ENCODE peak calls at places on chromosomes 12 and 14, in eight cellular contexts. One of them, this sample, is unnamed.

GRCh38 chr14:54459106-54459505 is 17.9 kb upstream of the CNIH1 start:
- DNase-seq in astrocyte of the cerebellum: no peak
- DNase-seq in Panc1: no peak
- DNase-seq in ovary: no peak
- DNase-seq in GM12865: no peak
- DNase-seq in AG10803: no peak
- DNase-seq in lower lobe of right lung: no peak
- DNase-seq in heart left ventricle: no peak
- DNase-seq in this sample: no peak

GRCh38 chr14:77037886-77038511 is 9.5 kb upstream of the IRF2BPL start:
- DNase-seq in GM12865: no peak
- DNase-seq in astrocyte of the cerebellum: no peak
- DNase-seq in lower lobe of right lung: peak; percentile 68
- DNase-seq in ovary: no peak
- DNase-seq in AG10803: no peak
- DNase-seq in heart left ventricle: no peak
- DNase-seq in Panc1: no peak
- DNase-seq in this sample: no peak

GRCh38 chr14:93970589-93970966 is 5.8 kb downstream of the ASB2 start:
- DNase-seq in AG10803: no peak
- DNase-seq in heart left ventricle: no peak
- DNase-seq in Panc1: no peak
- DNase-seq in GM12865: peak; percentile 69
- DNase-seq in lower lobe of right lung: no peak
- DNase-seq in astrocyte of the cerebellum: no peak
- DNase-seq in ovary: no peak
- DNase-seq in this sample: no peak

GRCh38 chr14:74140374-74140850 is 55.7 kb downstream of the LIN52 start:
- DNase-seq in lower lobe of right lung: peak; percentile 84
- DNase-seq in Panc1: no peak
- DNase-seq in ovary: no peak
- DNase-seq in GM12865: peak; percentile 15
- DNase-seq in AG10803: peak; percentile 7
- DNase-seq in astrocyte of the cerebellum: no peak
- DNase-seq in heart left ventricle: peak; percentile 56
- DNase-seq in this sample: no peak

GRCh38 chr14:68634346-68634745 is 158.5 kb downstream of the ZFP36L1 start:
- DNase-seq in ovary: no peak
- DNase-seq in AG10803: no peak
- DNase-seq in lower lobe of right lung: no peak
- DNase-seq in astrocyte of the cerebellum: no peak
- DNase-seq in heart left ventricle: no peak
- DNase-seq in Panc1: no peak
- DNase-seq in GM12865: no peak
- DNase-seq in this sample: no peak

GRCh38 chr14:79337761-79338160 is 873.5 kb downstream of the DIO2 start:
- DNase-seq in ovary: no peak
- DNase-seq in lower lobe of right lung: no peak
- DNase-seq in astrocyte of the cerebellum: no peak
- DNase-seq in heart left ventricle: no peak
- DNase-seq in Panc1: no peak
- DNase-seq in AG10803: no peak
- DNase-seq in GM12865: no peak
- DNase-seq in this sample: no peak

GRCh38 chr14:20743556-20743955 is 2.1 kb upstream of the EDDM3A start:
- DNase-seq in ovary: no peak
- DNase-seq in astrocyte of the cerebellum: no peak
- DNase-seq in lower lobe of right lung: no peak
- DNase-seq in Panc1: no peak
- DNase-seq in GM12865: no peak
- DNase-seq in heart left ventricle: no peak
- DNase-seq in AG10803: no peak
- DNase-seq in this sample: no peak

GRCh38 chr12:89882051-89882450 is 173.4 kb upstream of the ATP2B1 start:
- DNase-seq in AG10803: peak; percentile 60
- DNase-seq in heart left ventricle: no peak
- DNase-seq in ovary: no peak
- DNase-seq in astrocyte of the cerebellum: no peak
- DNase-seq in GM12865: peak; percentile 79
- DNase-seq in lower lobe of right lung: no peak
- DNase-seq in Panc1: no peak
- DNase-seq in this sample: peak; percentile 44

GRCh38 chr12:88836156-88836555 is 255.9 kb upstream of the KITLG start:
- DNase-seq in astrocyte of the cerebellum: no peak
- DNase-seq in AG10803: peak; percentile 17
- DNase-seq in lower lobe of right lung: no peak
- DNase-seq in heart left ventricle: no peak
- DNase-seq in ovary: no peak
- DNase-seq in Panc1: no peak
- DNase-seq in GM12865: no peak
- DNase-seq in this sample: no peak

GRCh38 chr12:23614280-23614679 is 335.2 kb downstream of the SOX5 start:
- DNase-seq in Panc1: no peak
- DNase-seq in heart left ventricle: no peak
- DNase-seq in GM12865: no peak
- DNase-seq in AG10803: no peak
- DNase-seq in lower lobe of right lung: no peak
- DNase-seq in astrocyte of the cerebellum: no peak
- DNase-seq in ovary: no peak
- DNase-seq in this sample: no peak

GRCh38 chr12:122088181-122088810 is 9.7 kb downstream of the MLXIP start:
- DNase-seq in astrocyte of the cerebellum: no peak
- DNase-seq in lower lobe of right lung: no peak
- DNase-seq in ovary: no peak
- DNase-seq in GM12865: no peak
- DNase-seq in Panc1: no peak
- DNase-seq in AG10803: no peak
- DNase-seq in heart left ventricle: no peak
- DNase-seq in this sample: no peak

GRCh38 chr14:90111895-90112534 is 50.2 kb downstream of the KCNK13 start:
- DNase-seq in Panc1: no peak
- DNase-seq in GM12865: no peak
- DNase-seq in AG10803: peak; percentile 59
- DNase-seq in ovary: no peak
- DNase-seq in heart left ventricle: no peak
- DNase-seq in lower lobe of right lung: no peak
- DNase-seq in astrocyte of the cerebellum: peak; percentile 23
- DNase-seq in this sample: no peak

DNA sequence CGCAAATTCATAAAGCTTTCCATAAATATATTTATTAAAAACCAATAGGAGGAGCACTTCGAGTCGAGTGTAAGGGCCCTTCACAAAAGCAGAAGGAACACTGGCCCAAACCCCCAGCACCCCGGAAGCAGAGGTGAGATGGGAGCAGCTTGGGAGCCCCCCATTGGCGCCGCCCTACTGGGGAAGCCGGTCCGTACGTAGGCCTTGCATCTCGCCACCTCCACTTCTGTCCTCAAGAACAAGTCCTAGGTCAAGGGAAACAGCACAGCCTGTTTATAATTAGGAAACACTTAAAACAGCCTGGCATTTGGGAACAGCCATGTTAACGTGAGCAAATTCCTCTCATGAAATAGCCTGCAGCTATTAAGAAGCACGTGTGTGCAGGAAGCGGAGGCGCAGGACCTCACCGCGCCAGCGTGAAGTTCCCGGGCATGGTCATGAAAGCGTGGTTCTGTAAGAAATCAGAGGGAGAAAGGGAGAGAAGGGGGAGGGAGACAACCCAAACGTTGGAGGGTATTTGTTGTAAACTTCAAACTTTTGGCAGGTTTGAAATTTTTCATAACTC is 7.7 kb downstream of the ANKRD9 start:
- DNase-seq in AG10803: no peak
- DNase-seq in astrocyte of the cerebellum: no peak
- DNase-seq in heart left ventricle: no peak
- DNase-seq in GM12865: no peak
- DNase-seq in ovary: no peak
- DNase-seq in Panc1: no peak
- DNase-seq in lower lobe of right lung: no peak
- DNase-seq in this sample: no peak
- TF ChIP-seq CTCF in AG10803: no peak
- TF ChIP-seq CTCF in astrocyte of the cerebellum: peak; percentile 5
- TF ChIP-seq CTCF in heart left ventricle: no peak
- TF ChIP-seq CTCF in GM12865: no peak
- TF ChIP-seq CTCF in ovary: no peak
- TF ChIP-seq CTCF in Panc1: peak; percentile 63
- TF ChIP-seq CTCF in lower lobe of right lung: no peak
- TF ChIP-seq CTCF in this sample: no peak

GRCh38 chr12:4653257-4653656 is 4.3 kb downstream of the NDUFA9 start:
- DNase-seq in Panc1: no peak
- DNase-seq in astrocyte of the cerebellum: no peak
- DNase-seq in GM12865: no peak
- DNase-seq in heart left ventricle: no peak
- DNase-seq in lower lobe of right lung: no peak
- DNase-seq in ovary: no peak
- DNase-seq in AG10803: no peak
- DNase-seq in this sample: no peak
- TF ChIP-seq CTCF in Panc1: no peak
- TF ChIP-seq CTCF in astrocyte of the cerebellum: no peak
- TF ChIP-seq CTCF in GM12865: no peak
- TF ChIP-seq CTCF in heart left ventricle: no peak
- TF ChIP-seq CTCF in lower lobe of right lung: no peak
- TF ChIP-seq CTCF in ovary: no peak
- TF ChIP-seq CTCF in AG10803: no peak
- TF ChIP-seq CTCF in this sample: no peak

GRCh38 chr14:23950411-23951135 is 3.0 kb upstream of the DHRS4 start:
- DNase-seq in Panc1: no peak
- DNase-seq in AG10803: no peak
- DNase-seq in GM12865: no peak
- DNase-seq in ovary: no peak
- DNase-seq in lower lobe of right lung: no peak
- DNase-seq in astrocyte of the cerebellum: no peak
- DNase-seq in heart left ventricle: no peak
- DNase-seq in this sample: no peak

GRCh38 chr14:23953464-23954278 is at the start of gene DHRS4:
- DNase-seq in heart left ventricle: peak; percentile 86
- DNase-seq in lower lobe of right lung: peak; percentile 85
- DNase-seq in astrocyte of the cerebellum: peak; percentile 41
- DNase-seq in GM12865: peak; percentile 89
- DNase-seq in AG10803: peak; percentile 79
- DNase-seq in Panc1: peak; percentile 38
- DNase-seq in ovary: peak; percentile 85
- DNase-seq in this sample: peak; percentile 84

DNA sequence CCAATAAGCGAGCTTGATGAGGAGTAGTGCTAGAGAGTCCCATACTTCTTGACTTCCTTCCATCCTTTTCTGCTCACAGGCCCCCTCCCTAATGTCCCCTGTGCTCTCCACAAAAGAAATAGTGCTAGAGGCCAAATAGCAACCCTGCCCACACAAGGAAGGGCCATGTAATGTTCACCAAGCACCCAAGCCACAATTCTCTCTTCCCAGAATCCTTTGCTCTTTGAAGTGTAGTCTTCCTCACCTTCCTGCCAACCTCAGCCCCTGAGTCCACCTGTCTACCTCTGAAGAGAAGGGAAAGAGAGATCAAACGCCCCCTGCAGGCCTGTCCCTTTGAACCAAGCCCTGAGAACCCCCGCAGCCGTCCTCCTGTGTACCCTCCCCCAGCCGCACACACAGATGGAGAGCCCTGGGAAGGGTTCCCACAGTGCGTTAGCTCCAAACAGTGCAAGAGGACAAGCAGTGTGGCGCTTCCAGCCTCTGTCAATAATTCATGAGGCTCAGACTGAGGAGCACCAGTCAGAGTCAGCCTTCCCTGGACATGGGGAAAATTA is 1.9 kb upstream of the DHRS4 start:
- DNase-seq in AG10803: no peak
- DNase-seq in Panc1: no peak
- DNase-seq in ovary: peak; percentile 48
- DNase-seq in astrocyte of the cerebellum: no peak
- DNase-seq in heart left ventricle: no peak
- DNase-seq in GM12865: no peak
- DNase-seq in lower lobe of right lung: no peak
- DNase-seq in this sample: no peak
- TF ChIP-seq CTCF in AG10803: peak; percentile 3
- TF ChIP-seq CTCF in Panc1: peak; percentile 17
- TF ChIP-seq CTCF in ovary: no peak
- TF ChIP-seq CTCF in astrocyte of the cerebellum: no peak
- TF ChIP-seq CTCF in heart left ventricle: no peak
- TF ChIP-seq CTCF in GM12865: no peak
- TF ChIP-seq CTCF in lower lobe of right lung: no peak
- TF ChIP-seq CTCF in this sample: no peak

GRCh38 chr12:71216725-71217579 is 59.2 kb upstream of the TSPAN8 start:
- DNase-seq in heart left ventricle: no peak
- DNase-seq in GM12865: peak; percentile 32
- DNase-seq in AG10803: peak; percentile 15
- DNase-seq in astrocyte of the cerebellum: no peak
- DNase-seq in Panc1: peak; percentile 4
- DNase-seq in ovary: no peak
- DNase-seq in lower lobe of right lung: no peak
- DNase-seq in this sample: no peak
- TF ChIP-seq CTCF in heart left ventricle: no peak
- TF ChIP-seq CTCF in GM12865: peak; percentile 25
- TF ChIP-seq CTCF in AG10803: peak; percentile 40
- TF ChIP-seq CTCF in astrocyte of the cerebellum: no peak
- TF ChIP-seq CTCF in Panc1: peak; percentile 68
- TF ChIP-seq CTCF in ovary: no peak
- TF ChIP-seq CTCF in lower lobe of right lung: peak; percentile 57
- TF ChIP-seq CTCF in this sample: peak; percentile 6